ENCODE peak calls at places on chromosome 12, in six cellular contexts. Q is cardiac fibroblast, V is lower leg skin, H is HL-60, F is fibroblast of the aortic adventitia, A is astrocyte of the spinal cord. B is an unnamed sample.
A peak's percentile ranks its signal among the peaks of the same experiment; 100 is the strongest.

GRCh38 chr12:123449103-123449736 is 8.7 kb upstream of the SNRNP35 start:
- DNase-seq in F (no peak), V (no peak), A (no peak), Q (no peak), H (no peak), B (no peak)

GRCh38 chr12:124829008-124829707 is 34.5 kb downstream of the SCARB1 start:
- DNase-seq in F (peak; percentile 86), A (peak; percentile 67), Q (peak; percentile 77), H (no peak), V (no peak), B (peak; percentile 55)

GRCh38 chr12:122471324-122472226 is 29.2 kb downstream of the ZCCHC8 start:
- DNase-seq in V (no peak), A (peak; percentile 83), H (no peak), Q (peak; percentile 86), F (peak; percentile 90), B (no peak)

GRCh38 chr12:41205070-41205715 is 17.1 kb downstream of the PDZRN4 start:
- DNase-seq in Q (no peak), H (no peak), A (peak; percentile 2), F (no peak), V (no peak), B (peak; percentile 10)

GRCh38 chr12:75784591-75784990 is 247.0 kb downstream of the PHLDA1 start:
- DNase-seq in V (peak; percentile 37), F (peak; percentile 34), Q (peak; percentile 42), A (peak; percentile 29), H (no peak), B (no peak)

GRCh38 chr12:128752386-128752785 is 71.4 kb downstream of the SLC15A4 start:
- DNase-seq in H (no peak), A (no peak), Q (no peak), F (no peak), V (no peak), B (no peak)

GRCh38 chr12:123022205-123022604 is 41.7 kb downstream of the ARL6IP4 start:
- DNase-seq in F (no peak), H (no peak), Q (no peak), V (no peak), A (no peak), B (no peak)

GRCh38 chr12:93140801-93141200 is 211.7 kb upstream of the EEA1 start:
- DNase-seq in H (no peak), Q (no peak), V (no peak), F (no peak), A (no peak), B (no peak)

GRCh38 chr12:83173250-83173649 is 486.5 kb downstream of the TMTC2 start:
- DNase-seq in H (no peak), A (no peak), Q (no peak), V (no peak), F (no peak), B (no peak)

GRCh38 chr12:52673216-52673615 is 7.0 kb downstream of the KRT1 start:
- DNase-seq in F (no peak), Q (no peak), A (no peak), V (no peak), H (no peak), B (no peak)

GRCh38 chr12:53232641-53233538 is 881 bp upstream of the RARG start:
- DNase-seq in H (no peak), F (peak; percentile 44), Q (peak; percentile 45), A (no peak), V (no peak), B (no peak)

GRCh38 chr12:53505086-53505485 is 2.2 kb downstream of the NPFF start:
- DNase-seq in A (peak; percentile 46), H (no peak), V (no peak), F (peak; percentile 69), Q (peak; percentile 58), B (no peak)

GRCh38 chr12:70960484-70960883 is 39.9 kb upstream of the PTPRR start:
- DNase-seq in Q (no peak), H (no peak), A (no peak), V (no peak), F (no peak), B (no peak)

GRCh38 chr12:28130625-28131598 is 59.3 kb upstream of the CCDC91 start:
- DNase-seq in F (peak; percentile 100), A (peak; percentile 99), H (no peak), Q (peak; percentile 99), V (peak; percentile 16), B (no peak)

GRCh38 chr12:98198261-98198982 is 317.0 kb upstream of the TMPO start:
- DNase-seq in F (no peak), A (peak; percentile 20), V (no peak), H (no peak), Q (no peak), B (no peak)

GRCh38 chr12:13093850-13094225 is 9.6 kb downstream of the GSG1 start:
- DNase-seq in A (no peak), Q (peak; percentile 65), H (no peak), F (peak; percentile 68), V (no peak), B (no peak)

GRCh38 chr12:104998423-104999346 is 12.6 kb downstream of the NOPCHAP1 start:
- DNase-seq in H (no peak), Q (no peak), V (no peak), F (no peak), A (no peak), B (no peak)

GRCh38 chr12:42589465-42590323 is at the start of gene PRICKLE1:
- DNase-seq in V (no peak), H (peak; percentile 41), F (peak; percentile 64), Q (peak; percentile 67), A (peak; percentile 74), B (no peak)

GRCh38 chr12:55068416-55069010 is 48.7 kb downstream of the NEUROD4 start:
- DNase-seq in F (peak; percentile 59), A (peak; percentile 49), Q (peak; percentile 68), H (peak; percentile 54), V (no peak), B (peak; percentile 10)

GRCh38 chr12:12722351-12723146 is 5.4 kb downstream of the CDKN1B start:
- DNase-seq in A (peak; percentile 85), V (no peak), F (peak; percentile 69), Q (peak; percentile 26), H (no peak), B (no peak)

GRCh38 chr12:24600996-24601395 is 347.9 kb downstream of the BCAT1 start:
- DNase-seq in Q (peak; percentile 63), H (no peak), A (peak; percentile 77), F (peak; percentile 76), V (no peak), B (no peak)

GRCh38 chr12:52246720-52247621 is 13.9 kb downstream of the KRT7 start:
- DNase-seq in Q (no peak), F (no peak), A (no peak), H (no peak), V (no peak), B (no peak)

GRCh38 chr12:10968765-10969456 is 17.8 kb downstream of the TAS2R50 start:
- DNase-seq in Q (peak; percentile 92), H (no peak), V (peak; percentile 65), A (peak; percentile 73), F (peak; percentile 93), B (peak; percentile 26)

GRCh38 chr12:119181202-119181601 is 2.5 kb downstream of the HSPB8 start:
- DNase-seq in A (no peak), F (no peak), V (no peak), H (no peak), Q (no peak), B (no peak)
- H3K4me3 ChIP-seq in A (peak overlapping the region; percentile 43), F (peak overlapping the region; percentile 78), V (no peak overlapping the region), H (no peak overlapping the region), Q (peak overlapping the region; percentile 60), B (peak overlapping the region; percentile 92)

GRCh38 chr12:2689879-2690278 is 104.9 kb upstream of the FKBP4 start:
- DNase-seq in F (no peak), Q (no peak), H (no peak), A (no peak), V (peak; percentile 5), B (no peak)

GRCh38 chr12:2691340-2692111 is 103.2 kb upstream of the FKBP4 start:
- DNase-seq in H (no peak), F (no peak), V (no peak), Q (no peak), A (no peak), B (no peak)

GRCh38 chr12:2690348-2691000 is 104.3 kb upstream of the FKBP4 start:
- DNase-seq in Q (no peak), V (no peak), H (no peak), F (no peak), A (no peak), B (no peak)

GRCh38 chr12:2692156-2692555 is 102.6 kb upstream of the FKBP4 start:
- DNase-seq in A (no peak), V (no peak), H (no peak), F (no peak), Q (no peak), B (no peak)

GRCh38 chr12:2691001-2691339 is 103.8 kb upstream of the FKBP4 start:
- DNase-seq in H (no peak), V (no peak), F (no peak), A (peak; percentile 3), Q (peak; percentile 12), B (no peak)
- TF ChIP-seq CTCF in H (no peak), V (no peak), F (no peak), A (peak; percentile 21), Q (no peak), B (no peak)

GRCh38 chr12:64082866-64083268 is 139.2 kb downstream of the KICS2 start:
- DNase-seq in V (no peak), Q (no peak), A (no peak), H (no peak), F (no peak), B (no peak)
- H3K4me3 ChIP-seq in V (no peak overlapping the region), Q (no peak overlapping the region), A (no peak overlapping the region), H (no peak overlapping the region), F (peak overlapping the region; percentile 2), B (no peak overlapping the region)

GRCh38 chr12:49282302-49282701 is 12.6 kb upstream of the PRPH start:
- DNase-seq in F (no peak), H (no peak), V (no peak), Q (no peak), A (no peak), B (no peak)

GRCh38 chr12:49279706-49280159 is 14.9 kb downstream of the TUBA1C start:
- DNase-seq in F (no peak), V (no peak), H (no peak), A (no peak), Q (no peak), B (no peak)

GRCh38 chr12:49287876-49288275 is 7.1 kb upstream of the PRPH start:
- DNase-seq in V (no peak), F (no peak), A (no peak), H (no peak), Q (no peak), B (no peak)

GRCh38 chr12:49284672-49285071 is 10.3 kb upstream of the PRPH start:
- DNase-seq in Q (no peak), F (no peak), V (no peak), A (no peak), H (no peak), B (no peak)

DNA sequence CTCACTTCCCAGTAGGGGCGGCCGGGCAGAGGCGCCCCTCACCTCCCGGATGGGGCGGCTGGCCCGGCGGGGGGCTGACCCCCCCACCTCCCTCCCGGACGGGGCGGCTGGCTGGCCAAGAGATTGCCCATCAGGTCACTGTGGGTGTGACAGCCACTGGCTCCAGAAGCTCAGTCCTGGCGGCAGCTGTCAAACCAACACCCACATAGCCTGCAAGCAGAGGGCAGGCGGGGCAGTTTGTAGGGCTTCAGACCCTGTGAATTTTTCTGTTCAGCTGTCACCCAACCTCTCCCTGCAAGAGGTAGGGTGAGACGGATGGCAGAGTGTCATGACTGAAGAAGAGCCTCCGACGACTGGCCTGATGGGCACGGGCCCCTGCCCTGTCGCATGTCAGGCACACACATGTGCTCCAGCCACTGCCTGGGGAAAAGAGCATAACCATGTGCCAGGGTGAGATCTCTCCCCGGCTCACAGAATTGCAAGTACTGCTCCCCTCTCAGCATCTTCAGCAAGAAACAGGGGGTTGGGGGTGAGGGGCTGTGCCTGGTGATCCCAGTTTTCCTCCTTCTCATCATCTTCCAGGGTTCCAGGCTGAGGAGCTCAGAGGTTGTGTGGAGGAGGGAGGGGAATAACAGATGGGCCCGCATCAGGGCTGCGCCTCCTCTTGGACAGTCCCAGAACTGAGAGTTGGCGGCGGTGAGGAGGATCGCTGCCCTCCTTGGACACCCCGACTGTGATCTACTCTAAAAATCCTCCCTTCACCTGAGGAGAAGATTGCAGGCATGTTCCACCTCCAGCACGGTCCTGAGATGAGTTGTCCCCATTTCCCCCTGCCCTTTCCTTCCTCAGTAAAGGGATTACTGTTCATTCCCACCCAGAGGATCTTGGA is 11.2 kb upstream of the PRPH start:
- DNase-seq in H (no peak), V (no peak), Q (no peak), F (no peak), A (no peak), B (no peak)
- TF ChIP-seq CTCF in H (no peak), V (no peak), Q (no peak), F (peak; percentile 20), A (peak; percentile 30), B (no peak)